ENCODE peak calls at places on chromosomes 6 and 20, in five cellular contexts. One of them, this sample, is unnamed.

GRCh38 chr6:57305112-57305511 is 12.3 kb upstream of the PRIM2 start:
- DNase-seq in PC-3: no peak
- DNase-seq in HFF-Myc: no peak
- DNase-seq in HCT116: no peak
- DNase-seq in mammary epithelial cell: no peak
- DNase-seq in this sample: no peak

GRCh38 chr6:81996414-81996813 is 243.9 kb upstream of the TENT5A start:
- DNase-seq in PC-3: peak; percentile 74
- DNase-seq in HFF-Myc: no peak
- DNase-seq in HCT116: no peak
- DNase-seq in mammary epithelial cell: peak; percentile 79
- DNase-seq in this sample: no peak

GRCh38 chr6:34248198-34248726 is 544 bp downstream of the SMIM29 start:
- DNase-seq in PC-3: peak; percentile 43
- DNase-seq in HFF-Myc: no peak
- DNase-seq in HCT116: no peak
- DNase-seq in mammary epithelial cell: peak; percentile 21
- DNase-seq in this sample: peak; percentile 41

GRCh38 chr20:32517914-32518592 is 67.1 kb downstream of the NOL4L start:
- DNase-seq in PC-3: no peak
- DNase-seq in HFF-Myc: no peak
- DNase-seq in HCT116: no peak
- DNase-seq in mammary epithelial cell: no peak
- DNase-seq in this sample: no peak

GRCh38 chr6:35044771-35045275 is 96.3 kb downstream of the TCP11 start:
- DNase-seq in PC-3: peak; percentile 33
- DNase-seq in HFF-Myc: peak; percentile 41
- DNase-seq in HCT116: no peak
- DNase-seq in mammary epithelial cell: peak; percentile 56
- DNase-seq in this sample: no peak

GRCh38 chr6:20583447-20583806 is 49.2 kb downstream of the CDKAL1 start:
- DNase-seq in PC-3: no peak
- DNase-seq in HFF-Myc: no peak
- DNase-seq in HCT116: no peak
- DNase-seq in mammary epithelial cell: no peak
- DNase-seq in this sample: no peak

GRCh38 chr6:25601797-25602679 is 50.0 kb upstream of the SCGN start:
- DNase-seq in PC-3: peak; percentile 70
- DNase-seq in HFF-Myc: peak; percentile 26
- DNase-seq in HCT116: peak; percentile 28
- DNase-seq in mammary epithelial cell: peak; percentile 12
- DNase-seq in this sample: no peak

GRCh38 chr20:34744340-34744739 is 40.2 kb downstream of the TP53INP2 start:
- DNase-seq in PC-3: no peak
- DNase-seq in HFF-Myc: no peak
- DNase-seq in HCT116: no peak
- DNase-seq in mammary epithelial cell: no peak
- DNase-seq in this sample: no peak

GRCh38 chr6:27544612-27545260 is 71.8 kb upstream of the ZNF184 start:
- DNase-seq in PC-3: no peak
- DNase-seq in HFF-Myc: no peak
- DNase-seq in HCT116: no peak
- DNase-seq in mammary epithelial cell: no peak
- DNase-seq in this sample: no peak

GRCh38 chr20:48102821-48103635 is 317.7 kb upstream of the SULF2 start:
- DNase-seq in PC-3: no peak
- DNase-seq in HFF-Myc: no peak
- DNase-seq in HCT116: no peak
- DNase-seq in mammary epithelial cell: no peak
- DNase-seq in this sample: no peak

GRCh38 chr20:57589728-57590484 is 29.0 kb downstream of the PCK1 start:
- DNase-seq in PC-3: no peak
- DNase-seq in HFF-Myc: no peak
- DNase-seq in HCT116: no peak
- DNase-seq in mammary epithelial cell: no peak
- DNase-seq in this sample: no peak

GRCh38 chr20:56689852-56690485 is 60.9 kb downstream of the TFAP2C start:
- DNase-seq in PC-3: peak; percentile 63
- DNase-seq in HFF-Myc: no peak
- DNase-seq in HCT116: no peak
- DNase-seq in mammary epithelial cell: peak; percentile 53
- DNase-seq in this sample: no peak

GRCh38 chr20:40860487-40860902 is 168.1 kb upstream of the TOP1 start:
- DNase-seq in PC-3: peak; percentile 29
- DNase-seq in HFF-Myc: peak; percentile 53
- DNase-seq in HCT116: peak; percentile 85
- DNase-seq in mammary epithelial cell: peak; percentile 63
- DNase-seq in this sample: no peak

GRCh38 chr20:17835240-17835940 is 133.2 kb downstream of the SNX5 start:
- DNase-seq in PC-3: peak; percentile 97
- DNase-seq in HFF-Myc: no peak
- DNase-seq in HCT116: peak; percentile 55
- DNase-seq in mammary epithelial cell: peak; percentile 65
- DNase-seq in this sample: no peak

GRCh38 chr6:64505312-64505711 is 869.7 kb downstream of the PHF3 start:
- DNase-seq in PC-3: peak; percentile 22
- DNase-seq in HFF-Myc: no peak
- DNase-seq in HCT116: no peak
- DNase-seq in mammary epithelial cell: no peak
- DNase-seq in this sample: no peak

GRCh38 chr6:7087491-7087979 is 20.2 kb upstream of the RREB1 start:
- DNase-seq in PC-3: no peak
- DNase-seq in HFF-Myc: no peak
- DNase-seq in HCT116: no peak
- DNase-seq in mammary epithelial cell: no peak
- DNase-seq in this sample: peak; percentile 8

GRCh38 chr6:161265975-161266374 is 7.9 kb downstream of the AGPAT4 start:
- DNase-seq in PC-3: peak; percentile 27
- DNase-seq in HFF-Myc: no peak
- DNase-seq in HCT116: no peak
- DNase-seq in mammary epithelial cell: no peak
- DNase-seq in this sample: no peak

GRCh38 chr6:89650579-89650978 is 12.0 kb upstream of the LYRM2 start:
- DNase-seq in PC-3: no peak
- DNase-seq in HFF-Myc: no peak
- DNase-seq in HCT116: no peak
- DNase-seq in mammary epithelial cell: no peak
- DNase-seq in this sample: no peak

GRCh38 chr6:113636357-113636824 is 220.8 kb upstream of the MARCKS start:
- DNase-seq in PC-3: no peak
- DNase-seq in HFF-Myc: no peak
- DNase-seq in HCT116: no peak
- DNase-seq in mammary epithelial cell: peak; percentile 38
- DNase-seq in this sample: no peak

GRCh38 chr6:137853569-137854213 is 13.4 kb upstream of the TNFAIP3 start:
- DNase-seq in PC-3: peak; percentile 87
- DNase-seq in HFF-Myc: no peak
- DNase-seq in HCT116: peak; percentile 73
- DNase-seq in mammary epithelial cell: peak; percentile 89
- DNase-seq in this sample: no peak

GRCh38 chr6:169132361-169132895 is 121.2 kb downstream of the THBS2 start:
- DNase-seq in PC-3: no peak
- DNase-seq in HFF-Myc: no peak
- DNase-seq in HCT116: no peak
- DNase-seq in mammary epithelial cell: peak; percentile 19
- DNase-seq in this sample: no peak

GRCh38 chr6:134247271-134247833 is 70.6 kb downstream of the SGK1 start:
- DNase-seq in PC-3: no peak
- DNase-seq in HFF-Myc: no peak
- DNase-seq in HCT116: no peak
- DNase-seq in mammary epithelial cell: peak; percentile 78
- DNase-seq in this sample: peak; percentile 77

GRCh38 chr20:45581702-45582101 is 2.6 kb upstream of the WFDC8 start:
- DNase-seq in PC-3: no peak
- DNase-seq in HFF-Myc: no peak
- DNase-seq in HCT116: no peak
- DNase-seq in mammary epithelial cell: no peak
- DNase-seq in this sample: no peak

GRCh38 chr6:28866342-28867077 is 57.3 kb downstream of the TRIM27 start:
- DNase-seq in PC-3: peak; percentile 71
- DNase-seq in HFF-Myc: no peak
- DNase-seq in HCT116: no peak
- DNase-seq in mammary epithelial cell: peak; percentile 62
- DNase-seq in this sample: peak; percentile 68

GRCh38 chr20:42492285-42492684 is 697.4 kb downstream of the PTPRT start:
- DNase-seq in PC-3: no peak
- DNase-seq in HFF-Myc: no peak
- DNase-seq in HCT116: no peak
- DNase-seq in mammary epithelial cell: no peak
- DNase-seq in this sample: no peak

GRCh38 chr6:7758456-7758855 is 32.6 kb downstream of the BMP6 start:
- DNase-seq in PC-3: peak; percentile 91
- DNase-seq in HFF-Myc: peak; percentile 29
- DNase-seq in HCT116: peak; percentile 7
- DNase-seq in mammary epithelial cell: peak; percentile 83
- DNase-seq in this sample: no peak

GRCh38 chr6:106451419-106451818 is 90.9 kb downstream of the CRYBG1 start:
- DNase-seq in PC-3: no peak
- DNase-seq in HFF-Myc: no peak
- DNase-seq in HCT116: no peak
- DNase-seq in mammary epithelial cell: peak; percentile 65
- DNase-seq in this sample: no peak

GRCh38 chr6:61592238-61592637 is 693.8 kb downstream of the KHDRBS2 start:
- DNase-seq in PC-3: no peak
- DNase-seq in HFF-Myc: no peak
- DNase-seq in HCT116: no peak
- DNase-seq in mammary epithelial cell: no peak
- DNase-seq in this sample: no peak

DNA sequence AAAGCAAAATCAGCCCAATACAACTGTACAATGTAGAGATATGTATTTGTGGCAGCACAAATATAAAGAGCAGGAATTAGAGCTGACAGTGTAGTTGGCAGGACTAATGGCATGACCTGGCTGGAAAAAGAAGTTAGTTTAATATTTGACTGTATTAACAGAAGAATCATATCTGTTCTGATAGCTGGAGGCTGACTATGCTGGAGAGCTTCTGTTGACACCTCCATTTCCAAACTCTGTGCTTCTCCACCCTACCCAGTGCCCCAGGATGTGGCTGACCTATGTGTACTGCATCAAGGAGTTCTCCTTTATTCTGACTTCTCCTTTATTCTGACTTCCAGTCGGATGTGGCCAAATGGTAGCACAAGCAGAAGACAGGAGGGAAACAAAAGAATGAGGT is 299.3 kb downstream of the PKHD1 start:
- DNase-seq in PC-3: no peak
- DNase-seq in HFF-Myc: no peak
- DNase-seq in HCT116: no peak
- DNase-seq in mammary epithelial cell: no peak
- DNase-seq in this sample: no peak
- H3K4me3 ChIP-seq in PC-3: no peak overlapping the region
- H3K4me3 ChIP-seq in HFF-Myc: no peak overlapping the region
- H3K4me3 ChIP-seq in HCT116: no peak overlapping the region
- H3K4me3 ChIP-seq in mammary epithelial cell: no peak overlapping the region
- H3K4me3 ChIP-seq in this sample: no peak overlapping the region

DNA sequence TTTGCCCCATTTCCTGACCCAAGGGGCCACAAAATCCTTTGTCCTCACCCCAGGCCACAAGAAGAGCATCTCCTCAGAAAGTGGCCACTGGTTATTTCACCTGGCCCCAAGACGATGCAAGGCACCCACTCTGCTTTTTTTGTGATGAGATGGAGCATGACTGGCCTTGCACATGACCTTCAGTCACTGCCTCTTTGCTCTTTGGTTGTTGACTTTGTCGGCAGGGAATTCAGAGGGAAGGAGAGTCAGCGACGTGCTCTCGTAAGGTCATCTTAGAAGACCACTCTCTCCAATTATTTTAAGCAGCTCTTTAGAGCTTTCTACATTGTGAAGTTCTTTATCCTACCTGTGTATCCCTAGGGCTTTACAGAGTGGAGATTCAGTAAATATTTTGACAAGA is 306.7 kb downstream of the PLCB1 start:
- DNase-seq in PC-3: no peak
- DNase-seq in HFF-Myc: no peak
- DNase-seq in HCT116: no peak
- DNase-seq in mammary epithelial cell: no peak
- DNase-seq in this sample: no peak
- H3K4me3 ChIP-seq in PC-3: no peak overlapping the region
- H3K4me3 ChIP-seq in HFF-Myc: no peak overlapping the region
- H3K4me3 ChIP-seq in HCT116: no peak overlapping the region
- H3K4me3 ChIP-seq in mammary epithelial cell: no peak overlapping the region
- H3K4me3 ChIP-seq in this sample: no peak overlapping the region

GRCh38 chr6:73309534-73309783 is 44.6 kb downstream of the DPPA5 start:
- DNase-seq in PC-3: no peak
- DNase-seq in HFF-Myc: no peak
- DNase-seq in HCT116: no peak
- DNase-seq in mammary epithelial cell: peak; percentile 57
- DNase-seq in this sample: no peak

GRCh38 chr6:73309784-73310502 is 44.1 kb downstream of the DPPA5 start:
- DNase-seq in PC-3: peak; percentile 59
- DNase-seq in HFF-Myc: no peak
- DNase-seq in HCT116: peak; percentile 54
- DNase-seq in mammary epithelial cell: peak; percentile 63
- DNase-seq in this sample: peak; percentile 19

GRCh38 chr6:73314577-73315492 is 39.2 kb downstream of the DPPA5 start:
- DNase-seq in PC-3: no peak
- DNase-seq in HFF-Myc: no peak
- DNase-seq in HCT116: no peak
- DNase-seq in mammary epithelial cell: no peak
- DNase-seq in this sample: no peak

GRCh38 chr6:73308712-73309533 is 45.2 kb downstream of the DPPA5 start:
- DNase-seq in PC-3: peak; percentile 39
- DNase-seq in HFF-Myc: no peak
- DNase-seq in HCT116: peak; percentile 21
- DNase-seq in mammary epithelial cell: peak; percentile 50
- DNase-seq in this sample: no peak
- H3K4me3 ChIP-seq in PC-3: peak overlapping the region; percentile 82
- H3K4me3 ChIP-seq in HFF-Myc: peak overlapping the region; percentile 55
- H3K4me3 ChIP-seq in HCT116: peak overlapping the region; percentile 86
- H3K4me3 ChIP-seq in mammary epithelial cell: peak overlapping the region; percentile 66
- H3K4me3 ChIP-seq in this sample: peak overlapping the region; percentile 85

DNA sequence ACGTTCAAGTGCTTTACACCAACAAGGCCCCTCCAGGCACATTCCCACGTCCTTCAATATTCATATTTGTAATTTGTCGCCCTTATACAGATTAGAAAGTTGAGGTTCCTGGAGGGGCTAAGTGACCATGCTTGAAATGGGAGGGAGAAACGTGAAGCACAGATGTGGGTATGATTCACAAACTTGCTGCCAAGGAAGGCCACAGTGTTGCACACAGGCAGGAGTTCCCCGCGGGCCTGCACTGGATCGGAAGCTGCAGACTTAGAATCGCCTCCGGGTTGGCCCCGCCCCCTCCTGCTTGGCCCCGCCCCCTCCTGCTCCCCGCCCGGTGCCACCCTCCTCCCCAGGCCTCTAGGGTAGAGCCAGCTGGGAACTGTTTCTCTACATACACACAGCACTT is 58.2 kb upstream of the QKI start:
- DNase-seq in PC-3: peak; percentile 67
- DNase-seq in HFF-Myc: peak; percentile 68
- DNase-seq in HCT116: no peak
- DNase-seq in mammary epithelial cell: peak; percentile 18
- DNase-seq in this sample: no peak
- H3K4me3 ChIP-seq in PC-3: peak overlapping the region; percentile 54
- H3K4me3 ChIP-seq in HFF-Myc: no peak overlapping the region
- H3K4me3 ChIP-seq in HCT116: no peak overlapping the region
- H3K4me3 ChIP-seq in mammary epithelial cell: no peak overlapping the region
- H3K4me3 ChIP-seq in this sample: no peak overlapping the region

This sample was measured in effector memory CD4-positive, alpha-beta T cell.